ENCODE peak calls at places on chromosome 18, in four cellular contexts. X, I, A and N are unnamed samples.

GRCh38 chr18:45363258-45363657 is 252.0 kb upstream of the SLC14A2 start:
- DNase-seq in I (no peak), X (no peak), A (no peak), N (no peak)

GRCh38 chr18:58064406-58064998 is 20.5 kb downstream of the NEDD4L start:
- DNase-seq in X (no peak), A (no peak), I (no peak), N (no peak)

GRCh38 chr18:9577361-9577760 is 37.0 kb downstream of the PPP4R1 start:
- DNase-seq in A (no peak), I (no peak), X (no peak), N (no peak)

GRCh38 chr18:75405341-75405740 is 22.2 kb downstream of the SMIM21 start:
- DNase-seq in A (no peak), I (no peak), X (no peak), N (no peak)

GRCh38 chr18:41462946-41463345 is 492.1 kb upstream of the PIK3C3 start:
- DNase-seq in X (no peak), A (no peak), I (no peak), N (no peak)

GRCh38 chr18:41378628-41379027 is 576.4 kb upstream of the PIK3C3 start:
- DNase-seq in X (no peak), A (no peak), I (no peak), N (peak)

GRCh38 chr18:72152935-72153334 is 391.2 kb downstream of the CBLN2 start:
- DNase-seq in A (no peak), I (no peak), X (no peak), N (no peak)

GRCh38 chr18:12765127-12765526 is 62.3 kb downstream of the PSMG2 start:
- DNase-seq in X (no peak), I (no peak), A (no peak), N (no peak)

GRCh38 chr18:59994357-59994756 is 94.6 kb downstream of the PMAIP1 start:
- DNase-seq in A (no peak), X (no peak), I (no peak), N (no peak)

GRCh38 chr18:31801078-31801477 is 40.4 kb upstream of the SLC25A52 start:
- DNase-seq in I (no peak), A (no peak), X (no peak), N (no peak)

GRCh38 chr18:35215026-35215425 is 25.8 kb upstream of the ZNF397 start:
- DNase-seq in A (no peak), I (no peak), X (no peak), N (no peak)

GRCh38 chr18:11955299-11956029 is 25.8 kb upstream of the IMPA2 start:
- DNase-seq in I (peak), A (peak), X (no peak), N (no peak)

GRCh38 chr18:52979888-52980287 is 639.9 kb downstream of the DCC start:
- DNase-seq in A (no peak), I (no peak), X (no peak), N (no peak)

GRCh38 chr18:37420315-37420880 is 145.2 kb downstream of the CELF4 start:
- DNase-seq in X (no peak), A (no peak), I (no peak), N (no peak)

GRCh38 chr18:63253018-63253417 is 66.6 kb downstream of the BCL2 start:
- DNase-seq in I (no peak), X (no peak), A (no peak), N (no peak)

GRCh38 chr18:63253428-63254372 is 65.9 kb downstream of the BCL2 start:
- DNase-seq in I (no peak), X (no peak), A (no peak), N (no peak)

GRCh38 chr18:63247506-63248394 is 71.8 kb downstream of the BCL2 start:
- DNase-seq in I (no peak), A (no peak), X (no peak), N (no peak)

GRCh38 chr18:63254716-63255399 is 64.7 kb downstream of the BCL2 start:
- DNase-seq in I (no peak), A (no peak), X (no peak), N (no peak)

GRCh38 chr18:63249781-63250180 is 69.8 kb downstream of the BCL2 start:
- DNase-seq in X (no peak), A (no peak), I (no peak), N (no peak)
- TF ChIP-seq ELF4 in X (no peak), A (no peak), I (no peak), N (no peak)

GRCh38 chr18:6547476-6547875 is 132.8 kb upstream of the L3MBTL4 start:
- DNase-seq in I (no peak), A (no peak), X (no peak), N (no peak)
- TF ChIP-seq ELF4 in I (no peak), A (no peak), X (no peak), N (no peak)

GRCh38 chr18:21823848-21824247 is 83.3 kb downstream of the MIB1 start:
- DNase-seq in A (no peak), X (no peak), I (no peak), N (no peak)

GRCh38 chr18:21831413-21831831 is 90.8 kb downstream of the MIB1 start:
- DNase-seq in A (no peak), I (no peak), X (no peak), N (no peak)

GRCh38 chr18:21826196-21826595 is 85.6 kb downstream of the MIB1 start:
- DNase-seq in X (no peak), I (no peak), A (no peak), N (no peak)

GRCh38 chr18:21830533-21830932 is 89.9 kb downstream of the MIB1 start:
- DNase-seq in I (no peak), A (no peak), X (no peak), N (no peak)

DNA sequence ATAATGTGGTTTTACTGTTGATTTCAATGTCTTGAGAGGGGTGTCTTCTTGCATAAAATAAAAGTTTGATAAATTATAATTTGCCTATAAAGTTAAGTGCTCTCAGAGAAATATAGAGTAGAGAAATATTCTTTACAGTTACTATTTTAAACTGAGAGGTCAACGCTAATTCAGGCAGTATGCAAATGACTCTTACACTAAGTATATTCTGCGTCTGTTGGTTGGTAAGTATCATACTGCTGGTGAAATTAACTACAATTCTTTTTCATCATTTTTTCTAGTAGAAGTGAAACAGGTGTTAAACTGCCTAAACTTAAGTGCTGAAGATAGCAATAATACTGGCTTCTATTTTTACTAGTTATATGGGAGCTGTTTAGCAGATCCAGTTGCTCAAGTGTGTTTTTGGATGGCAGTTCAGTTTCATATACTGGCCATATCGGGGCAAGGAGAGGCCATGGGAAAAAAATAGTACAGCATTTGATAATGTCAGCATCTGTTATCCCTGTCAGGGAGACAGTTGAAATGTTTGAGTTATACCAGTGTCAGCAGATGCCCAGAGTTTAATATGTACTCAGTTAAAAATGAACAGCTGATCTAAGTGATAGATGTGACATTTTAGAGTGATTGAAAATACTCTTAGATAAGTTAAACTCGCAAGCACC is 86.2 kb downstream of the MIB1 start:
- DNase-seq in A (no peak), I (no peak), X (no peak), N (no peak)
- TF ChIP-seq ELF4 in A (no peak), I (no peak), X (no peak), N (no peak)

GRCh38 chr18:23667114-23667513 is 4.4 kb upstream of the ANKRD29 start:
- DNase-seq in X (no peak), A (no peak), I (no peak), N (no peak)

GRCh38 chr18:23669804-23670203 is 7.1 kb upstream of the ANKRD29 start:
- DNase-seq in X (no peak), A (no peak), I (no peak), N (no peak)

GRCh38 chr18:23668731-23669130 is 6.0 kb upstream of the ANKRD29 start:
- DNase-seq in I (no peak), A (no peak), X (no peak), N (no peak)

GRCh38 chr18:23671564-23671963 is 8.9 kb upstream of the ANKRD29 start:
- DNase-seq in A (no peak), I (no peak), X (no peak), N (no peak)

GRCh38 chr18:23669202-23669766 is 6.6 kb upstream of the ANKRD29 start:
- DNase-seq in I (no peak), X (no peak), A (no peak), N (no peak)
- TF ChIP-seq ELF4 in I (no peak), X (no peak), A (no peak), N (no peak)

DNA sequence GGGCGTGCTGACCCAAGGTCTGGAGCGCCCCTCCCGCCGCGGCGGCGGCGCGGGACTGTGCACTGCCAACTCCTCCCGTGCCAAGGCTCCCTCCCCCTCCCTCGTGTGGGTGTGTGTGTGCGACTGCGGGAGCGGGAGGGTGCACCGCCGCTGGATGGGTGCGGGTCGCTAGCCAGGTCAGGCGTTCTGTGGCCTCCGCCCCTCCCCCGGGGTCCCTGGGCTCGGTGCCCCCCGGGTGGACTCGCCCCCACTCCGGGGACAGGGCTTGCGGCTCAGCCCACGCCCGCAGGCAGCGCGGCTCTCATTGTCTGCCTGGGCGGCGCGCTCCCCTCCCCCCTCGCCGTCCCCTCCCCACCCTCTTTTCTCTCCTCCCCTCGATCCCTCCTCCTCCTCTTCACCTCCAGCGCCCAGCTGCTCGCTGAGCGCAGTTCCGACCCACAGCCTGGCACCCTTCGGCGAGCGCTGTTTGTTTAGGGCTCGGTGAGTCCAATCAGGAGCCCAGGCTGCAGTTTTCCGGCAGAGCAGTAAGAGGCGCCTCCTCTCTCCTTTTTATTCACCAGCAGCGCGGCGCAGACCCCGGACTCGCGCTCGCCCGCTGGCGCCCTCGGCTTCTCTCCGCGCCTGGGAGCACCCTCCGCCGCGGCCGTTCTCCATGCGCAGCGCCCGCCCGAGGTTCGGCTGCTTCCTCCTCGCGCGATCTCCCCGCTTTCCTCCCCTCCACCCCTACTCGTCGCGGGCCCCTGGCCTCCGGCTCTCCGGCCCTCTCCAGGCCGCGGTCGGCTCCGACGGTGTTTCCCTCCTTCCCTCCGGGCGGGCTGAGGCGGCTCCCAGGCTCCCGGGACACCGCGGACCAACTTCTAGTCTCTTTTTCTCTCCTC is at the start of gene GATA6:
- DNase-seq in I (peak), A (peak), X (peak), N (peak)
- TF ChIP-seq ELF4 in I (no peak), A (no peak), X (no peak), N (no peak)

GRCh38 chr18:56256659-56257058 is 381.7 kb downstream of the TXNL1 start:
- DNase-seq in A (no peak), I (no peak), X (no peak), N (no peak)

GRCh38 chr18:56255381-56255780 is 383.0 kb downstream of the TXNL1 start:
- DNase-seq in A (no peak), X (no peak), I (no peak), N (no peak)

GRCh38 chr18:56252456-56252855 is 385.9 kb downstream of the TXNL1 start:
- DNase-seq in X (no peak), I (no peak), A (no peak), N (no peak)

GRCh38 chr18:56258178-56258577 is 380.2 kb downstream of the TXNL1 start:
- DNase-seq in A (no peak), I (no peak), X (no peak), N (no peak)

DNA sequence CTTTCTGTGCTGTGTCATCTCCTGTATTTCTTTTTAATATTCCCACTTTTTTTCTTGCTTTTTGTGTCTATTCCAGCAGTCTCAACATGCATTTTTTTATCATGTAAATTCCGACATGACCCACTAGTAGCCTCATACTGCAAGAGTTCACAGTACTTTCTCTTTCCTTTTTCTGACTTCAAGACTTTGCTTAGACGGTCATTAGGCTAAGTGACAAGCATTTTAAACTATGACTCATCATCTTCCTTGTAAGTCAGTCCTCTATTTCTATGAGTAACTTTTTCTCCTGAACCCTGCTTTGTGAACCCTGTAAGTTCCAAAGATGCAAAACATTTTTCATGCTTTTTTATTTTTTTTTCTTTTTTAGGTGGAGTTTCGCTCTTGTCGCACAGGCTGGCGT is 381.2 kb downstream of the TXNL1 start:
- DNase-seq in A (no peak), I (no peak), X (no peak), N (no peak)
- TF ChIP-seq ELF4 in A (no peak), I (no peak), X (no peak), N (no peak)

DNA sequence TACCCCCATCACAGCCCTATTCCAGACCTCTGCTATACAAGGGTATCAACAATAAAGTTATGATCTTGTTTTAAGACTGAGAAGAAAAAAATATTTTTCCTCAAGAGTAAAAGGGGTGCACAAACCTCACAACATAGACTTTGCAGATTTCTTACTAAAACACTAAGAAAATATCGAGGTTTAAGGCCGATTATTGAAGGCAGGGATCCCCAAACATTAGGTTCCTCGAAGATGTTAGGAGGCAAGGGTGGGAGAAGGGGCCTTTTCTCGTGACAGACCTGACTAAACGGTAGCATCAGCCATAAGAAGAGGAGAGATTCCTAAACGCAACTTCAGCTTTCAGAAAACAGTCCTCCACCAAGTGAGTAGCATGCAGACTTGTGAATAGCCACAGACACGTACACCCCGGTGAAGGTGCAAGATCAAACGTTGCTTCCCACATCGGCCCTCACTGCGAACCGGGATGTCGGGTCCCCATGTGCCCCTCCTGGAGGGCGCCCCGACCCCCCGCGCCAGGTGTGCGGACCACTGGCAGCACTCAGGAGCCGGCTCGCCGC is 678 bp downstream of the PIAS2 start:
- DNase-seq in A (no peak), X (no peak), I (peak), N (no peak)
- TF ChIP-seq ELF4 in A (no peak), X (no peak), I (no peak), N (no peak)

GRCh38 chr18:68355637-68356036 is 359.3 kb downstream of the TMX3 start:
- DNase-seq in I (no peak), X (no peak), A (no peak), N (no peak)

DNA sequence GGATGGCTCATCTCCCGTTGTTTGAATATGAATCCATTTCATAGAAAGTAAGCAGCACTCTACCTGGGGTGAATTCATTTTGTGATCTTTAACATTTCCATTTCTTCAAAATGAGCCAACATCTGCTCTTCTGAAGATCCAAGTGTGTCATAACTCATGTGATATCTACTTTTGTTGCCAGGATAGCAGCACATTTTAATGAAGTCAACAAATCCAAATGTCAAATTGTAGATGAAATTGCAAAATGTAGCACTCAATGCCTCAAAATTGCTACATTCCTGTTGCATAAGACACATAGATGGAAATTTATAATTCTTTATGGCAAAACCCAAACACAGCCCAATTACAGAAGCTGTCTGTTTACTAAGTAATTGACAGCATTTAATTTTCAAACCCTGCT is 360.7 kb downstream of the TMX3 start:
- DNase-seq in X (no peak), I (no peak), A (no peak), N (no peak)
- TF ChIP-seq ELF4 in X (no peak), I (no peak), A (no peak), N (no peak)

GRCh38 chr18:23072079-23072478 is 63.2 kb upstream of the CABLES1 start:
- DNase-seq in I (no peak), A (no peak), X (no peak), N (no peak)

GRCh38 chr18:23077493-23078256 is 57.6 kb upstream of the CABLES1 start:
- DNase-seq in I (peak), X (peak), A (no peak), N (no peak)

GRCh38 chr18:23069481-23069880 is 65.8 kb upstream of the CABLES1 start:
- DNase-seq in I (no peak), A (no peak), X (no peak), N (no peak)

GRCh38 chr18:23071285-23071684 is 64.0 kb upstream of the CABLES1 start:
- DNase-seq in I (no peak), X (no peak), A (no peak), N (no peak)

DNA sequence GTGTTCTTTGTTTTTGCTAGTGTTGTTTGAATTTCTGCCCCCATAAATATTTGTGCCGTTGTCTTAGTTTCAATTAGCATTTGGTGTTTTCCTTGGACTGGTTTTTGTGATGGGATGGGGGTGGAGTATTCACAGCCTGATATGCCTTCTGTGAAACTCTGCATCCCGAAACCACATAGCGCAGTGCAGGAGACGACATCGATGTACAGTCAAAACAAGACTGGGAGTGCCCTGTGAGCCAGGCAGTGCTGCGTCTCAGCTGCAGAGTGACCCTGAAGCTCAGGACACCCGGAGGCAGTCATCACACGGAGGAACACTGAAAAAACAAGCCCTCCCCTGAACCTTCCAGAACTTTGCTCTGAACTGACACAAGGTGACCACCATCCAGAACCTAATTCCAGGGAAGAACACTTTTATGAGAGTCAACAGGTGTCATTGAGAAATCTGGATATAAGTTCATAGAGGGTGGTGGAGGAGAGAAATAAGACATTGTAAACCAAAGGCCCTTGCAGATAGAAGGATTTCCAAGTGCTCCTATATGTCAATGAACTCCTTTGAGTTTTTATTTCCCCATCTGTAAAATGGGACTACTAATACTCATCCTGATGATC is 61.2 kb upstream of the CABLES1 start:
- DNase-seq in X (no peak), I (no peak), A (no peak), N (no peak)
- TF ChIP-seq ELF4 in X (no peak), I (no peak), A (no peak), N (no peak)

DNA sequence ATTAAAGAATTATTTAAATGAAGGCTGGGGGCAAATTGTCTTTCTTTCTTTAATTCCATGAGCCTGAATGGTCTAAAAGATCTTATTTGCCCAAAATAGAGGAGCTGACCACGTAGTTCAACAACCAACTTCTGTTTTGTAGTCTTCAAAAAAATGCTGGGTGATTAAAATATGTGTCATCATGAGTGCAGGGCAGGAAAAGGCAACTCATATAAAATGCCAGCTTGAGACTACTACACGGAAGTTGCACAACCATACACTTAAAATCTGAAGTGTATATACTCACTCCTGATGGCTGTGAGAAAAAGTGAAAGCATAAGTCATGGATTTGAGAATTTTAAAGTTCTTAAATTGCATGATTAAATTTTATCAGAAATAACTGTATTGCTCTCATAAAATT is 210.9 kb downstream of the DYM start:
- DNase-seq in X (no peak), I (no peak), A (no peak), N (no peak)
- TF ChIP-seq ELF4 in X (no peak), I (no peak), A (no peak), N (no peak)